ENCODE peak calls at places on chromosomes 1 and 21, in four cellular contexts. A is fibroblast of the aortic adventitia, J is MCF 10A, W is esophagus squamous epithelium. R is an unnamed sample.

GRCh38 chr1:203607169-203607873 is 19.3 kb upstream of the ATP2B4 start:
- DNase-seq in A (peak), W (no peak), J (peak), R (no peak)

GRCh38 chr21:44089001-44089911 is 17.9 kb upstream of the PWP2 start:
- DNase-seq in J (no peak), A (no peak), W (no peak), R (no peak)

GRCh38 chr21:25421327-25422028 is 185.8 kb downstream of the MRPL39 start:
- DNase-seq in A (peak), J (peak), W (no peak), R (peak)

GRCh38 chr1:216997831-216998230 is 274.6 kb upstream of the ESRRG start:
- DNase-seq in J (no peak), A (no peak), W (no peak), R (no peak)

GRCh38 chr21:15515908-15516307 is 213.9 kb upstream of the USP25 start:
- DNase-seq in J (no peak), W (no peak), A (no peak), R (no peak)

GRCh38 chr1:24443241-24443656 is 27.6 kb downstream of the NIPAL3 start:
- DNase-seq in J (no peak), A (peak), W (no peak), R (no peak)

GRCh38 chr1:168664069-168664834 is 64.8 kb downstream of the DPT start:
- DNase-seq in J (no peak), A (no peak), W (no peak), R (no peak)

GRCh38 chr21:45982256-45982757 is 737 bp downstream of the COL6A1 start:
- DNase-seq in J (no peak), A (no peak), W (no peak), R (peak)

GRCh38 chr21:44800971-44801467 is 601 bp downstream of the UBE2G2 start:
- DNase-seq in J (peak), A (peak), W (no peak), R (no peak)

GRCh38 chr1:26862781-26863676 is at the start of gene SFN:
- DNase-seq in W (no peak), A (no peak), J (peak), R (peak)

GRCh38 chr1:68204965-68205630 is 27.2 kb downstream of the WLS start:
- DNase-seq in W (no peak), J (no peak), A (no peak), R (no peak)

GRCh38 chr1:41169799-41170180 is 72.3 kb downstream of the SCMH1 start:
- DNase-seq in W (no peak), J (no peak), A (no peak), R (no peak)

GRCh38 chr1:203163891-203164635 is 11.6 kb downstream of the MYBPH start:
- DNase-seq in W (no peak), A (no peak), J (no peak), R (no peak)

GRCh38 chr1:87418048-87418447 is 89.4 kb downstream of the LMO4 start:
- DNase-seq in J (no peak), W (no peak), A (no peak), R (no peak)

GRCh38 chr1:235902638-235903542 is 36.2 kb upstream of the LYST start:
- DNase-seq in W (no peak), J (peak), A (peak), R (no peak)

GRCh38 chr1:11059166-11059989 is 440 bp downstream of the SRM start:
- DNase-seq in A (no peak), J (no peak), W (no peak), R (no peak)

GRCh38 chr1:11061652-11062365 is 2.0 kb upstream of the SRM start:
- DNase-seq in W (no peak), J (no peak), A (no peak), R (no peak)

GRCh38 chr1:11058026-11058425 is 1.8 kb downstream of the SRM start:
- DNase-seq in W (no peak), J (no peak), A (no peak), R (no peak)

GRCh38 chr1:11058595-11059165 is 1.1 kb downstream of the SRM start:
- DNase-seq in W (no peak), J (no peak), A (no peak), R (no peak)

GRCh38 chr1:11059990-11060948 is at the start of gene SRM:
- DNase-seq in J (peak), W (peak), A (peak), R (peak)
- TF ChIP-seq CTCF in J (peak), W (peak), A (peak), R (peak)

GRCh38 chr1:161197560-161198205 is 1.2 kb downstream of the ADAMTS4 start:
- DNase-seq in J (no peak), W (no peak), A (peak), R (no peak)

GRCh38 chr1:161199506-161200119 is 759 bp upstream of the ADAMTS4 start:
- DNase-seq in J (no peak), W (no peak), A (no peak), R (no peak)

GRCh38 chr1:161196521-161197451 is 2.1 kb downstream of the ADAMTS4 start:
- DNase-seq in A (peak), W (no peak), J (no peak), R (no peak)

GRCh38 chr1:161198877-161199431 is at the start of gene ADAMTS4:
- DNase-seq in J (peak), W (no peak), A (peak), R (no peak)

GRCh38 chr1:161198206-161198876 is 513 bp downstream of the ADAMTS4 start:
- DNase-seq in W (no peak), A (peak), J (peak), R (peak)
- TF ChIP-seq CTCF in W (no peak), A (no peak), J (no peak), R (no peak)

DNA sequence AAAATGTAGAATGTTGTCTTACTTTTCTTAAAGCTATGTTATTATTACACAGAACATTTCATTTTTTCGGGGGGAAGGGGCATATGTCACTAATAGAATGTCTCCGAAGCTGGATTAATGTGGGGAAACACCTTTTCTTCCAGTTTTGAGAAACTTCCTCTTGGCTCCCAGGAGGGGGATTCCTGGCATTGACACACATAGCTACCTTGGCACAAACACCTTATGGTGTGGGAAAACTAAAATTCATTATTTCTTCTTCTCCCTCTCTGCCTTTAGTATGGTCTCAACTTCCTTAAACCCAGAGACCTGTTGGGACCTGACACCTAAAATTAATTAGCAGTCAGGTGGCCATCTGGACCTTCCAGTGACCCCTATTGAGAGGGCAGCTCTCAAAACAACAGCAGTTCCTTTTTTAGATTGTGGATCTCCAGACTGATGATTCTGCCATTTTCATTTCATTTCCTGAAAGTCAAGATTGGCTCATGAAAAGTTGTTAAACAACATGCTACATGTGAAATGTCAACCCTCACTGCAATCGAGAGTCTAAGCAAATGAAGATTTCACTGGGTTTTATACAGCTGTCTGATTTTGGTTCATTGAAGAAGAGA is 70.2 kb upstream of the EDEM3 start:
- DNase-seq in J (no peak), A (no peak), W (no peak), R (no peak)
- TF ChIP-seq CTCF in J (no peak), A (no peak), W (no peak), R (no peak)

DNA sequence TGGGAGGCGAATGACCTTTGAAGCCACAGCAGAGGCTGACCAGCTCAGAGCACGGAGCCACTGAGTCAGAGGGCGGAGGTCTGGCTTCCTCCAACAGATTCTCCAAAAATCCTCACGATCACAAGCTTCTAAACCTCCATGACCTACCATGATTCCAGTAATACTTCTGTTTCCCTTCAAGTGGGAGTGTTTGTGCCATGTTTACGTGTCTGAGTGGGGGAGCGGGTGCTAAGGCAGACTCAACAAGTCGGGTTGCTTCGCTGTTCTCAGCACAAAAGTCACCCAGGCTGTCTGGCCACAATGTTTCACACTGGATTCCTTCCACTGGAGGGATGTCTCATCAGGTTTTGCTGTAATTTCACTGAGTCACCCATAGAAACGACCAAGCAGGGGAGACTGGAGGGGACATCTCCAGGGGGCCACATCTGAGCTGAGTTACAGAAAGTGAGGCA is 86.2 kb downstream of the SLC66A1 start:
- DNase-seq in A (peak), J (peak), W (no peak), R (no peak)
- TF ChIP-seq CTCF in A (peak), J (no peak), W (peak), R (no peak)

DNA sequence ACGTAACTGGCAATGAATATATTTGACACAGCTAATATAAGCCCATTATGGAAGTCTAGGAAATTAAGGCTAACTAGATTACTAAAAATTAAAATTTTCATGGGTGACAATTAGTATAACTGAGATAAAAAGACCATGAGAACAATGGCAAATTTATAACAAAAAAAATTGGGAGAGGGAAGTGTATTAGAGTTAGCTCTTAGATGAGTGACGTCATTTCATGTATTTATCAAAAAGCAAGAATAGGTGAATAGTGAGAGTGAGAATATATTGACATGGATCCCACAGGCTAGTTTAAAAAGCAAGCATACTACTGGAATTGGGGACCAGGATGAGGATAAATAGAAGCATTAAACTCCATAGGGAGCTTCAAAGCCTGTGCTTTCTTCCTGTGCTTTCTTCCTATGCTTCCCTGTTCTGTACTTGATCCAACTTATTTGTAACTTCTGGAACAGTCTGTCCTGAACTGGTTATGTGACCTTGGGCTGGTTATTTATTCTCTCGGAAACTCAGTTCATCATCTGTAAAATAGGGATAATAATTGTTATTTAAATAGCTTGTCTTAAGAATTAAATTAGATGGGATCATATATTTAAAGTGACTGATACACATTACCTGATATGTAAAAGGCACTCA is 9.1 kb downstream of the BCL9 start:
- DNase-seq in J (no peak), W (no peak), A (no peak), R (no peak)
- TF ChIP-seq CTCF in J (no peak), W (no peak), A (no peak), R (no peak)

GRCh38 chr1:6043561-6043960 is 2.1 kb upstream of the KCNAB2 start:
- DNase-seq in J (no peak), W (no peak), A (no peak), R (no peak)

GRCh38 chr1:6039031-6039430 is 6.7 kb upstream of the KCNAB2 start:
- DNase-seq in A (no peak), W (no peak), J (no peak), R (no peak)

GRCh38 chr1:6040444-6040843 is 5.2 kb upstream of the KCNAB2 start:
- DNase-seq in J (no peak), A (no peak), W (no peak), R (no peak)

GRCh38 chr1:6040859-6041415 is 4.8 kb upstream of the KCNAB2 start:
- DNase-seq in A (no peak), J (no peak), W (no peak), R (no peak)

DNA sequence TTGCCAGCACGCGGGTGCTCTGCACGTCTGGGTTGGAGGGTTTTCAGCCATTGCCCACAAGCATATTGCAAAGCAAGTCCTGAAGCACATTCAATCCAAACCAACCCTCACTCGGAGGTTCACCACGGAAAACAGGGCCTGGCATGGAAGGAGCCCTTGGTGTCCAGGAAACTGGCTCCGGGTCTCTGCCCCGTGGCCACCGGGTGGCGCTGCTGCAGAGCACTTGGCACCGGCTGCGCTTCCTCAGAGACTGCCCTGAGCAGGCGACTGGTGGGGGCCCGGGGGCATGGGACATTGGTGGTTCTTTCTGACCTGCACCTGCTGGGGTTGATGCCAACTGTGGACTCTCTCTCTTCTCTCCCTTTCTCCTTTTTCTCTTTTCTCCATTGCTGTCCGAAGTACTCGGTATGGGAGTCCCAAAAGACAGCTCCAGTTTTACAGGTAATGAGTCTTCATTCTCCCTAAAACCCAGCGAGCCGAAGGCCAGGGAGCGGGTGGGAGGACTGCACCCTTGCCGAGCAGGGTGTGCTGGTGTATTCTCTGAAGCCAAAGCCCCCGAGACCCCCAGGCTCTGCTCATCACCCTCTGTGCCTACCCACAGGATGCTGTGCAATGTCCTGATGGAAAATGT is 4.1 kb upstream of the KCNAB2 start:
- DNase-seq in A (no peak), J (peak), W (no peak), R (peak)
- TF ChIP-seq CTCF in A (peak), J (peak), W (peak), R (peak)